ENCODE peak calls at places on chromosomes 11 and 22, in six cellular contexts. One of them, this sample, is unnamed.
A peak's percentile ranks its signal among the peaks of the same experiment; 100 is the strongest.

GRCh38 chr11:128862913-128863660 is 4.0 kb downstream of the KCNJ1 start:
- DNase-seq in IMR-90: peak; percentile 79
- DNase-seq in mesendoderm: no peak
- DNase-seq in PC-3: peak; percentile 62
- DNase-seq in mammary epithelial cell: peak; percentile 51
- DNase-seq in neural progenitor cell: no peak
- DNase-seq in this sample: no peak

GRCh38 chr11:64103377-64103985 is 62.4 kb downstream of the MACROD1 start:
- DNase-seq in IMR-90: no peak
- DNase-seq in mesendoderm: no peak
- DNase-seq in PC-3: no peak
- DNase-seq in mammary epithelial cell: no peak
- DNase-seq in neural progenitor cell: peak; percentile 61
- DNase-seq in this sample: no peak

GRCh38 chr11:69636512-69636866 is 4.5 kb upstream of the CCND1 start:
- DNase-seq in IMR-90: peak; percentile 90
- DNase-seq in mesendoderm: peak; percentile 90
- DNase-seq in PC-3: peak; percentile 89
- DNase-seq in mammary epithelial cell: no peak
- DNase-seq in neural progenitor cell: peak; percentile 93
- DNase-seq in this sample: no peak

GRCh38 chr22:19522190-19522880 is 1.9 kb downstream of the CLDN5 start:
- DNase-seq in IMR-90: no peak
- DNase-seq in mesendoderm: peak; percentile 22
- DNase-seq in PC-3: no peak
- DNase-seq in mammary epithelial cell: no peak
- DNase-seq in neural progenitor cell: no peak
- DNase-seq in this sample: peak; percentile 38

GRCh38 chr11:92340839-92341238 is 116.2 kb downstream of the FAT3 start:
- DNase-seq in IMR-90: peak; percentile 2
- DNase-seq in mesendoderm: peak; percentile 77
- DNase-seq in PC-3: peak; percentile 25
- DNase-seq in mammary epithelial cell: peak; percentile 20
- DNase-seq in neural progenitor cell: peak; percentile 45
- DNase-seq in this sample: no peak

GRCh38 chr11:48055292-48056132 is 75.2 kb downstream of the PTPRJ start:
- DNase-seq in IMR-90: peak; percentile 47
- DNase-seq in mesendoderm: no peak
- DNase-seq in PC-3: peak; percentile 96
- DNase-seq in mammary epithelial cell: peak; percentile 65
- DNase-seq in neural progenitor cell: no peak
- DNase-seq in this sample: peak; percentile 72

GRCh38 chr22:44738347-44738715 is 14.0 kb upstream of the ARHGAP8 start:
- DNase-seq in IMR-90: peak; percentile 17
- DNase-seq in mesendoderm: peak; percentile 69
- DNase-seq in PC-3: peak; percentile 21
- DNase-seq in mammary epithelial cell: no peak
- DNase-seq in neural progenitor cell: no peak
- DNase-seq in this sample: no peak

GRCh38 chr22:28137036-28137435 is 218.0 kb upstream of the PITPNB start:
- DNase-seq in IMR-90: no peak
- DNase-seq in mesendoderm: peak; percentile 73
- DNase-seq in PC-3: no peak
- DNase-seq in mammary epithelial cell: no peak
- DNase-seq in neural progenitor cell: peak; percentile 18
- DNase-seq in this sample: no peak

GRCh38 chr11:107017433-107018227 is 646 bp downstream of the GUCY1A2 start:
- DNase-seq in IMR-90: no peak
- DNase-seq in mesendoderm: peak; percentile 88
- DNase-seq in PC-3: peak; percentile 21
- DNase-seq in mammary epithelial cell: no peak
- DNase-seq in neural progenitor cell: peak; percentile 86
- DNase-seq in this sample: no peak

GRCh38 chr11:133901999-133902398 is 54.8 kb downstream of the IGSF9B start:
- DNase-seq in IMR-90: no peak
- DNase-seq in mesendoderm: no peak
- DNase-seq in PC-3: no peak
- DNase-seq in mammary epithelial cell: no peak
- DNase-seq in neural progenitor cell: no peak
- DNase-seq in this sample: no peak

GRCh38 chr22:45170001-45170466 is 6.3 kb downstream of the NUP50 start:
- DNase-seq in IMR-90: peak; percentile 44
- DNase-seq in mesendoderm: peak; percentile 45
- DNase-seq in PC-3: peak; percentile 12
- DNase-seq in mammary epithelial cell: peak; percentile 13
- DNase-seq in neural progenitor cell: no peak
- DNase-seq in this sample: no peak

GRCh38 chr22:50190182-50190951 is 4.7 kb downstream of the TRABD start:
- DNase-seq in IMR-90: no peak
- DNase-seq in mesendoderm: peak; percentile 75
- DNase-seq in PC-3: peak; percentile 62
- DNase-seq in mammary epithelial cell: peak; percentile 78
- DNase-seq in neural progenitor cell: peak; percentile 68
- DNase-seq in this sample: peak; percentile 53

GRCh38 chr11:105609832-105610781 is at the start of gene GRIA4:
- DNase-seq in IMR-90: peak; percentile 74
- DNase-seq in mesendoderm: peak; percentile 70
- DNase-seq in PC-3: no peak
- DNase-seq in mammary epithelial cell: no peak
- DNase-seq in neural progenitor cell: peak; percentile 76
- DNase-seq in this sample: no peak

GRCh38 chr11:91293119-91293518 is 931.5 kb upstream of the FAT3 start:
- DNase-seq in IMR-90: no peak
- DNase-seq in mesendoderm: no peak
- DNase-seq in PC-3: no peak
- DNase-seq in mammary epithelial cell: no peak
- DNase-seq in neural progenitor cell: no peak
- DNase-seq in this sample: no peak

DNA sequence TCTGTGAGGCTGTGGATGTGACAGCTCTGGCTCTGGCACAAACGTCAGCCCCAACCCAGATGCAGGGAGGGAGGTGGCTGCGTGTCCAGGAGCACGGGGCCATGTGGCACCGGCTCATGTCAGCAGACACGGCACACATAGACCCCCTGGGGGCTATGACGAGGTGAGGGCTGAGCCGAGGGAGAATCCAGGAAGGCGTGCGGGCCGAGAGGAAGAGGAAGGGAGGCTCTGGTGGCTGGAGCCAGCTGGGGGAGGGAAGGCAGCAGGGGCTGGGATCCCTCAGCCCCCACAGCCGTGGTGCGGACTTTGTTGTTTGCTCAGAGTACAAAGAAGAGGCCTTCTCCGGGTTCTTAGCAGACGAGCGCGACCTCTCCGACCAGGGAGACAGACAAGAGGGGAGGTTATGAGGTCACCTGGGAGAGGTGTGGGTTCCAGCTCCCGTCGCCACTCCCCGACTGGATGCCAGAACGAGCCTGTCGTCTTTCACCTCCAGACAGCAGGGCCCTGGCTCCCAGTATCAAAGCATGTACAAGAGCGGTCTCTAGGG is 46.1 kb downstream of the CDKN1C start:
- DNase-seq in IMR-90: no peak
- DNase-seq in mesendoderm: no peak
- DNase-seq in PC-3: no peak
- DNase-seq in mammary epithelial cell: no peak
- DNase-seq in neural progenitor cell: no peak
- DNase-seq in this sample: no peak
- H3K4me3 ChIP-seq in IMR-90: no peak overlapping the region
- H3K4me3 ChIP-seq in mesendoderm: no peak overlapping the region
- H3K4me3 ChIP-seq in PC-3: no peak overlapping the region
- H3K4me3 ChIP-seq in mammary epithelial cell: no peak overlapping the region
- H3K4me3 ChIP-seq in neural progenitor cell: no peak overlapping the region
- H3K4me3 ChIP-seq in this sample: no peak overlapping the region

GRCh38 chr11:74490945-74491344 is 2.6 kb downstream of the LIPT2 start:
- DNase-seq in IMR-90: no peak
- DNase-seq in mesendoderm: no peak
- DNase-seq in PC-3: no peak
- DNase-seq in mammary epithelial cell: no peak
- DNase-seq in neural progenitor cell: no peak
- DNase-seq in this sample: no peak
- H3K4me1 ChIP-seq in IMR-90: no peaks in the 10 kb centered on the region
- H3K4me1 ChIP-seq in mesendoderm: peaks cover 5% of the 10 kb centered on the region
- H3K4me1 ChIP-seq in PC-3: peaks cover 17% of the 10 kb centered on the region
- H3K4me1 ChIP-seq in mammary epithelial cell: peaks cover 16% of the 10 kb centered on the region
- H3K4me1 ChIP-seq in neural progenitor cell: peaks cover 12% of the 10 kb centered on the region
- H3K4me1 ChIP-seq in this sample: peaks cover 19% of the 10 kb centered on the region

DNA sequence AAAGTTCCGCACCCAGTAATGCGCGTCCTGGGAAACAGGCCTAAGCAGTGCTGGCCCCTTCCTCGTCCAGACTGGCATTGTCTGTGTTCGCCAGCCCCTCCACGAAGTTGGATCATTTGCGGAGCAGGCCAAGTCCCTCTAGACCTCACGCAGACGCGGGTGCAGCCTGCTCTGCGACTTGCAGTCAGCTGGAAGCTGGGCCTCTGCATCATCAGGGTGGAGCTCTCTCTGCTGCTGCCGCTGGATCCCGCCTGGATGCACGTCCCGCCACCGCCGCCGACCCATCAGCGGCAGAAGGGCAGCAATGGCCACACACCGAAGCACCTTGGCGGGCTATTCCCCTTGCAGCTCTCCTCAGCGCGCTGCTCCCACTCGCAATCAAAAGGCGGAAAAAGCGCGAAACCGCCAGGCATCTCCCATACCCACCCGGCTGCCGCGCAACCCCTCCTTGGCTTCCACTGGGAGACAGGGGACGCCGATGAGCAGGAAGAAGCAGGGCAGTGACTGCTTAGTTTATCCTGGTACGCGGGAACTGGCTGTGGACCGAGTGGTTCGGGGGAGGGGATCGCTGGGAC is 34.1 kb upstream of the GLYATL1 start:
- DNase-seq in IMR-90: peak; percentile 70
- DNase-seq in mesendoderm: peak; percentile 78
- DNase-seq in PC-3: peak; percentile 48
- DNase-seq in mammary epithelial cell: peak; percentile 74
- DNase-seq in neural progenitor cell: peak; percentile 81
- DNase-seq in this sample: no peak
- H3K4me2 ChIP-seq in IMR-90: peak overlapping the region; percentile 98
- H3K4me2 ChIP-seq in mesendoderm: peak overlapping the region; percentile 57
- H3K4me2 ChIP-seq in PC-3: peak overlapping the region; percentile 80
- H3K4me2 ChIP-seq in mammary epithelial cell: peak overlapping the region; percentile 93
- H3K4me2 ChIP-seq in neural progenitor cell: peak overlapping the region; percentile 75
- H3K4me2 ChIP-seq in this sample: no peak overlapping the region

DNA sequence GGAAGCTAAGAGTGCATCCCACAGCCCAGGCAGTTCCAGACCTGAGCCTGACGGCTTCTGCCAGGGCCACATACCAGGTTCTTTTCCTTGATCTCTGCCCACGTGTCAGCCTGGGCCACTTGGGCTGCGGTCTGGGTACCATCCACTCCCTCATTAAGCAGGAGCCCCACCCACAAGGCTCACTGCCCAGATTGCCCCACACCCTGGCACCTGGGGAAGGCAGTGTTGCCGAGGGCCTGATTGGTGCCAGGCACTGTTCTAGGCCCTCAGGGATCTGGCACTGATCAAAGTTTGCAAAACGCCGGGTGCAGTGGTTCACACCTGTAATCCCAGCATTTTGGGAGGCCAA is 15.4 kb downstream of the GGA1 start:
- DNase-seq in IMR-90: no peak
- DNase-seq in mesendoderm: no peak
- DNase-seq in PC-3: no peak
- DNase-seq in mammary epithelial cell: no peak
- DNase-seq in neural progenitor cell: no peak
- DNase-seq in this sample: no peak
- H3K4me3 ChIP-seq in IMR-90: no peak overlapping the region
- H3K4me3 ChIP-seq in mesendoderm: no peak overlapping the region
- H3K4me3 ChIP-seq in PC-3: no peak overlapping the region
- H3K4me3 ChIP-seq in mammary epithelial cell: no peak overlapping the region
- H3K4me3 ChIP-seq in neural progenitor cell: no peak overlapping the region
- H3K4me3 ChIP-seq in this sample: no peak overlapping the region